ENCODE peak calls at places on chromosome 9, in four cellular contexts. S, M, V and X are unnamed samples.

GRCh38 chr9:33166263-33167083 is 663 bp downstream of the B4GALT1 start:
- DNase-seq in S (no peak), M (peak; percentile 53), V (no peak), X (peak; percentile 55)

GRCh38 chr9:112051812-112052211 is 123.3 kb downstream of the SUSD1 start:
- DNase-seq in S (no peak), M (no peak), V (no peak), X (no peak)

GRCh38 chr9:115262477-115262876 is 144.5 kb upstream of the TNC start:
- DNase-seq in S (no peak), M (peak; percentile 68), V (peak; percentile 3), X (no peak)

GRCh38 chr9:115548826-115549225 is 430.9 kb upstream of the TNC start:
- DNase-seq in S (no peak), M (no peak), V (no peak), X (no peak)

GRCh38 chr9:137264067-137264466 is 8.9 kb downstream of the NELFB start:
- DNase-seq in S (no peak), M (no peak), V (no peak), X (no peak)

GRCh38 chr9:131254107-131254491 is 22.2 kb downstream of the FAM78A start:
- DNase-seq in S (no peak), M (no peak), V (no peak), X (no peak)

GRCh38 chr9:121249563-121249962 is 18.4 kb upstream of the GSN start:
- DNase-seq in S (no peak), M (no peak), V (no peak), X (peak; percentile 59)

GRCh38 chr9:130845901-130846381 is 10.9 kb downstream of the ABL1 start:
- DNase-seq in S (no peak), M (peak; percentile 23), V (no peak), X (peak; percentile 99)

GRCh38 chr9:136365775-136366223 is 2.3 kb upstream of the DNLZ start:
- DNase-seq in S (no peak), M (no peak), V (no peak), X (no peak)

GRCh38 chr9:72924116-72924790 is 28.6 kb downstream of the ALDH1A1 start:
- DNase-seq in S (no peak), M (no peak), V (no peak), X (no peak)
- TF ChIP-seq NR3C1 in S (no peak), M (no peak), V (no peak), X (no peak)

DNA sequence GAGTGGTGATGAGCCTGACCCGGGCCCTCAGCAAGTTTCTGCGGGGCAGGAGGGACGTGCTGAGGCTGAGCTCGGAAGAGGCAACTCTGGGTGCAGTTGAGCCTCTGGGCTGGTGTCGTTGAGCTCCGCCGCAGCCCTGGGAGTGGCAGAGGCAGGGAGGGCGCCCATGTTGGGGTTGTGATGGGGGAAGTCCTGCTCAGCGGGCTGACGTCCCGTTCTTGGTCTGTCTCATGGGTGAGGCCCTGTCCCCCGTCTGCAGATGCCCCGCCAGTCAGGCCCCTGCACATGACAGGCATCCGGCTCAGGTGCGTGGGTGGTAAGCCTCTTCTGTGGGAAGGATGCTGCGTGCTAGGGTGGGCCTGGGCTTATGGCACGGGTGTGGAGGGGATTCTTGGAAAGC is 64.3 kb downstream of the RXRA start:
- DNase-seq in S (no peak), M (no peak), V (no peak), X (no peak)
- TF ChIP-seq NR3C1 in S (no peak), M (no peak), V (no peak), X (no peak)

GRCh38 chr9:99819484-99820329 is 2.0 kb upstream of the NR4A3 start:
- DNase-seq in S (peak; percentile 91), M (peak; percentile 78), V (peak; percentile 81), X (peak; percentile 94)
- TF ChIP-seq NR3C1 in S (no peak), M (no peak), V (no peak), X (no peak)

DNA sequence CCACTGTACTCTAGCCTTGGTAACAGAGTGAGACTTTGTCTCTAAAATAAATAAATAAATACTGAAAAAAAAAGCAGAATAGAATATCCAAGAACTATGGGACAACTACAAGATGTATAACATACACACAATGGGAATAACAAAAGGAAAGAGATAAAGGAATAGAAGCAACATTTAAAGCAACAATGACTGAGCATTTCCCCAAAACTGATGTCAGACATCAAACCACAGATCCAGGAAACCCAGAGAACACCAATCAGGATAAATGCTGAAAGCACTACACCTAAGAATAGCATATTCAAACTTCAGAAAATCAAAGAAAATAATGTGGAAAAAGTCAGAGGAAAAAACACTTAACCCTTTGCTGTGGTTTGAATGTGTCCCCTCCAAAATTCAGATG is 436.4 kb downstream of the ACTL7B start:
- DNase-seq in S (no peak), M (no peak), V (no peak), X (no peak)
- TF ChIP-seq NR3C1 in S (no peak), M (no peak), V (no peak), X (no peak)

GRCh38 chr9:16871358-16872151 is 1.1 kb upstream of the BNC2 start:
- DNase-seq in S (peak; percentile 63), M (peak; percentile 34), V (no peak), X (no peak)
- TF ChIP-seq NR3C1 in S (no peak), M (no peak), V (no peak), X (no peak)

GRCh38 chr9:70594546-70594945 is 180.1 kb upstream of the KLF9 start:
- DNase-seq in S (no peak), M (no peak), V (no peak), X (no peak)
- TF ChIP-seq NR3C1 in S (no peak), M (no peak), V (no peak), X (no peak)

GRCh38 chr9:77815260-77815659 is 167.1 kb upstream of the GNA14 start:
- DNase-seq in S (no peak), M (no peak), V (no peak), X (no peak)
- TF ChIP-seq NR3C1 in S (no peak), M (no peak), V (no peak), X (no peak)

GRCh38 chr9:72149231-72149975 is at the start of gene GDA:
- DNase-seq in S (peak; percentile 68), M (peak; percentile 40), V (no peak), X (no peak)

GRCh38 chr9:72145733-72146132 is 3.5 kb upstream of the GDA start:
- DNase-seq in S (no peak), M (no peak), V (no peak), X (no peak)

GRCh38 chr9:72145093-72145492 is 4.1 kb upstream of the GDA start:
- DNase-seq in S (no peak), M (no peak), V (no peak), X (no peak)

GRCh38 chr9:72150172-72150571 is 932 bp downstream of the GDA start:
- DNase-seq in S (no peak), M (no peak), V (no peak), X (no peak)

GRCh38 chr9:72147676-72148075 is 1.6 kb upstream of the GDA start:
- DNase-seq in S (no peak), M (no peak), V (no peak), X (no peak)
- TF ChIP-seq NR3C1 in S (no peak), M (no peak), V (no peak), X (no peak)